ENCODE peak calls at places on chromosomes 5 and 9, in ten cellular contexts. One of them, this sample, is unnamed.
A peak's percentile ranks its signal among the peaks of the same experiment; 100 is the strongest.

GRCh38 chr5:159155960-159156359 is 53.4 kb downstream of the RNF145 start:
- DNase-seq in ascending aorta: no peak
- DNase-seq in tibial artery: no peak
- DNase-seq in foreskin fibroblast: no peak
- DNase-seq in GM13976: no peak
- DNase-seq in adrenal gland: no peak
- DNase-seq in AG04450: no peak
- DNase-seq in astrocyte of the spinal cord: no peak
- DNase-seq in neural progenitor cell: no peak
- DNase-seq in tibial nerve: no peak
- DNase-seq in this sample: no peak

GRCh38 chr5:15993934-15994333 is 185.7 kb downstream of the MARCHF11 start:
- DNase-seq in tibial artery: no peak
- DNase-seq in adrenal gland: no peak
- DNase-seq in foreskin fibroblast: no peak
- DNase-seq in ascending aorta: no peak
- DNase-seq in astrocyte of the spinal cord: peak; percentile 2
- DNase-seq in AG04450: no peak
- DNase-seq in tibial nerve: no peak
- DNase-seq in GM13976: no peak
- DNase-seq in neural progenitor cell: no peak
- DNase-seq in this sample: no peak

GRCh38 chr9:1018121-1018520 is 32.0 kb upstream of the DMRT2 start:
- DNase-seq in foreskin fibroblast: no peak
- DNase-seq in adrenal gland: no peak
- DNase-seq in AG04450: no peak
- DNase-seq in astrocyte of the spinal cord: no peak
- DNase-seq in tibial artery: no peak
- DNase-seq in ascending aorta: no peak
- DNase-seq in tibial nerve: no peak
- DNase-seq in neural progenitor cell: no peak
- DNase-seq in GM13976: no peak
- DNase-seq in this sample: no peak

GRCh38 chr5:149166128-149166527 is 24.8 kb downstream of the ABLIM3 start:
- DNase-seq in GM13976: no peak
- DNase-seq in adrenal gland: no peak
- DNase-seq in astrocyte of the spinal cord: no peak
- DNase-seq in ascending aorta: no peak
- DNase-seq in tibial artery: no peak
- DNase-seq in AG04450: no peak
- DNase-seq in tibial nerve: no peak
- DNase-seq in foreskin fibroblast: peak; percentile 83
- DNase-seq in neural progenitor cell: no peak
- DNase-seq in this sample: no peak

GRCh38 chr5:58933891-58934628 is 351.2 kb downstream of the RAB3C start:
- DNase-seq in neural progenitor cell: no peak
- DNase-seq in tibial nerve: no peak
- DNase-seq in astrocyte of the spinal cord: no peak
- DNase-seq in tibial artery: no peak
- DNase-seq in foreskin fibroblast: no peak
- DNase-seq in GM13976: no peak
- DNase-seq in adrenal gland: no peak
- DNase-seq in ascending aorta: no peak
- DNase-seq in AG04450: no peak
- DNase-seq in this sample: no peak

GRCh38 chr9:128072144-128073021 is 4.4 kb downstream of the SLC25A25 start:
- DNase-seq in tibial nerve: peak; percentile 85
- DNase-seq in neural progenitor cell: no peak
- DNase-seq in AG04450: no peak
- DNase-seq in ascending aorta: peak; percentile 96
- DNase-seq in astrocyte of the spinal cord: peak; percentile 84
- DNase-seq in foreskin fibroblast: peak; percentile 86
- DNase-seq in adrenal gland: peak; percentile 89
- DNase-seq in GM13976: peak; percentile 61
- DNase-seq in tibial artery: peak; percentile 94
- DNase-seq in this sample: peak; percentile 62

GRCh38 chr9:99059074-99059894 is 45.6 kb upstream of the TGFBR1 start:
- DNase-seq in foreskin fibroblast: no peak
- DNase-seq in adrenal gland: peak; percentile 64
- DNase-seq in neural progenitor cell: no peak
- DNase-seq in tibial artery: no peak
- DNase-seq in ascending aorta: no peak
- DNase-seq in astrocyte of the spinal cord: no peak
- DNase-seq in tibial nerve: no peak
- DNase-seq in AG04450: no peak
- DNase-seq in GM13976: peak; percentile 64
- DNase-seq in this sample: peak; percentile 48

GRCh38 chr5:134554319-134555222 is 29.1 kb downstream of the JADE2 start:
- DNase-seq in AG04450: peak; percentile 48
- DNase-seq in foreskin fibroblast: peak; percentile 97
- DNase-seq in tibial nerve: peak; percentile 42
- DNase-seq in tibial artery: peak; percentile 83
- DNase-seq in GM13976: peak; percentile 79
- DNase-seq in adrenal gland: peak; percentile 98
- DNase-seq in astrocyte of the spinal cord: peak; percentile 64
- DNase-seq in ascending aorta: peak; percentile 82
- DNase-seq in neural progenitor cell: no peak
- DNase-seq in this sample: peak; percentile 71

GRCh38 chr5:20556364-20556763 is 568.4 kb upstream of the CDH18 start:
- DNase-seq in GM13976: no peak
- DNase-seq in AG04450: no peak
- DNase-seq in tibial artery: no peak
- DNase-seq in ascending aorta: no peak
- DNase-seq in neural progenitor cell: no peak
- DNase-seq in tibial nerve: no peak
- DNase-seq in adrenal gland: no peak
- DNase-seq in foreskin fibroblast: no peak
- DNase-seq in astrocyte of the spinal cord: peak; percentile 54
- DNase-seq in this sample: no peak

GRCh38 chr9:86241216-86241615 is 18.2 kb downstream of the C9orf153 start:
- DNase-seq in foreskin fibroblast: no peak
- DNase-seq in neural progenitor cell: no peak
- DNase-seq in adrenal gland: no peak
- DNase-seq in astrocyte of the spinal cord: no peak
- DNase-seq in tibial nerve: no peak
- DNase-seq in GM13976: no peak
- DNase-seq in AG04450: no peak
- DNase-seq in ascending aorta: no peak
- DNase-seq in tibial artery: no peak
- DNase-seq in this sample: no peak

GRCh38 chr9:113895526-113895925 is 19.4 kb downstream of the ZNF618 start:
- DNase-seq in foreskin fibroblast: no peak
- DNase-seq in tibial nerve: no peak
- DNase-seq in neural progenitor cell: no peak
- DNase-seq in GM13976: no peak
- DNase-seq in tibial artery: no peak
- DNase-seq in ascending aorta: no peak
- DNase-seq in AG04450: no peak
- DNase-seq in astrocyte of the spinal cord: no peak
- DNase-seq in adrenal gland: no peak
- DNase-seq in this sample: no peak

GRCh38 chr9:33166263-33167083 is 663 bp downstream of the B4GALT1 start:
- DNase-seq in GM13976: no peak
- DNase-seq in astrocyte of the spinal cord: no peak
- DNase-seq in tibial nerve: no peak
- DNase-seq in neural progenitor cell: peak; percentile 21
- DNase-seq in ascending aorta: peak; percentile 74
- DNase-seq in AG04450: no peak
- DNase-seq in tibial artery: peak; percentile 84
- DNase-seq in adrenal gland: peak; percentile 49
- DNase-seq in foreskin fibroblast: no peak
- DNase-seq in this sample: no peak

GRCh38 chr9:70761139-70761538 is 346.7 kb upstream of the KLF9 start:
- DNase-seq in GM13976: no peak
- DNase-seq in AG04450: no peak
- DNase-seq in ascending aorta: no peak
- DNase-seq in foreskin fibroblast: no peak
- DNase-seq in astrocyte of the spinal cord: no peak
- DNase-seq in tibial nerve: no peak
- DNase-seq in adrenal gland: no peak
- DNase-seq in tibial artery: no peak
- DNase-seq in neural progenitor cell: no peak
- DNase-seq in this sample: no peak

GRCh38 chr5:174625591-174626365 is 98.6 kb upstream of the MSX2 start:
- DNase-seq in tibial artery: no peak
- DNase-seq in ascending aorta: peak; percentile 34
- DNase-seq in tibial nerve: no peak
- DNase-seq in neural progenitor cell: peak; percentile 52
- DNase-seq in astrocyte of the spinal cord: no peak
- DNase-seq in foreskin fibroblast: no peak
- DNase-seq in AG04450: no peak
- DNase-seq in adrenal gland: no peak
- DNase-seq in GM13976: no peak
- DNase-seq in this sample: no peak

GRCh38 chr5:132475939-132476852 is 14.4 kb downstream of the IRF1 start:
- DNase-seq in ascending aorta: no peak
- DNase-seq in GM13976: no peak
- DNase-seq in astrocyte of the spinal cord: no peak
- DNase-seq in neural progenitor cell: no peak
- DNase-seq in adrenal gland: peak; percentile 66
- DNase-seq in tibial artery: peak; percentile 53
- DNase-seq in AG04450: no peak
- DNase-seq in tibial nerve: no peak
- DNase-seq in foreskin fibroblast: no peak
- DNase-seq in this sample: no peak

GRCh38 chr9:121703014-121703734 is 51.7 kb downstream of the DAB2IP start:
- DNase-seq in ascending aorta: no peak
- DNase-seq in neural progenitor cell: no peak
- DNase-seq in tibial artery: no peak
- DNase-seq in adrenal gland: no peak
- DNase-seq in foreskin fibroblast: no peak
- DNase-seq in astrocyte of the spinal cord: no peak
- DNase-seq in GM13976: no peak
- DNase-seq in AG04450: no peak
- DNase-seq in tibial nerve: no peak
- DNase-seq in this sample: no peak
- TF ChIP-seq CTCF in ascending aorta: no peak
- TF ChIP-seq CTCF in neural progenitor cell: peak; percentile 28
- TF ChIP-seq CTCF in tibial artery: no peak
- TF ChIP-seq CTCF in adrenal gland: no peak
- TF ChIP-seq CTCF in foreskin fibroblast: no peak
- TF ChIP-seq CTCF in astrocyte of the spinal cord: peak; percentile 26
- TF ChIP-seq CTCF in GM13976: no peak
- TF ChIP-seq CTCF in AG04450: peak; percentile 9
- TF ChIP-seq CTCF in tibial nerve: no peak
- TF ChIP-seq CTCF in this sample: no peak

GRCh38 chr5:51373880-51374523 is 9.2 kb upstream of the ISL1 start:
- DNase-seq in astrocyte of the spinal cord: no peak
- DNase-seq in AG04450: no peak
- DNase-seq in ascending aorta: no peak
- DNase-seq in adrenal gland: no peak
- DNase-seq in foreskin fibroblast: no peak
- DNase-seq in tibial artery: no peak
- DNase-seq in GM13976: no peak
- DNase-seq in tibial nerve: no peak
- DNase-seq in neural progenitor cell: no peak
- DNase-seq in this sample: no peak
- TF ChIP-seq CTCF in astrocyte of the spinal cord: no peak
- TF ChIP-seq CTCF in AG04450: no peak
- TF ChIP-seq CTCF in ascending aorta: no peak
- TF ChIP-seq CTCF in adrenal gland: no peak
- TF ChIP-seq CTCF in foreskin fibroblast: no peak
- TF ChIP-seq CTCF in tibial artery: no peak
- TF ChIP-seq CTCF in GM13976: no peak
- TF ChIP-seq CTCF in tibial nerve: no peak
- TF ChIP-seq CTCF in neural progenitor cell: peak; percentile 22
- TF ChIP-seq CTCF in this sample: no peak

DNA sequence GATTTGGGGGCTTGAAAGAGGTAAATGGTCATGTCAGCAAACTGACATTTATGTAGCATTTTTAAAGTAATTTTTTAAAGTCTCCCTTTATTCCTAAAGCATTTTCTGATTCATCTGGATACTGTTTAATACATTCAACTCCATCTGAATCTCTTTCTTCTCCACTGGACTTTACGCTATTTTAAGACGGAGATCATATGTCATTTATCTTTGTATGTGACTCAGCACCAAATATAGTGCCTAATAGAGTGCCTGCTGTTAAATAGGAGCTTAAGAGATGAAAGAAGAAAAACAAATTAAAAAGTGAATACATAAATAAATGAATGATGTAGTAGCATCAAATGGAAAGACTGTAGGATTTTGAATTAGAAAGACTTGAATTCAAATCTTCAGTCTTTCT is 548.8 kb upstream of the SMC2 start:
- DNase-seq in neural progenitor cell: no peak
- DNase-seq in adrenal gland: no peak
- DNase-seq in GM13976: no peak
- DNase-seq in foreskin fibroblast: no peak
- DNase-seq in astrocyte of the spinal cord: no peak
- DNase-seq in ascending aorta: no peak
- DNase-seq in AG04450: no peak
- DNase-seq in tibial artery: no peak
- DNase-seq in tibial nerve: no peak
- DNase-seq in this sample: no peak
- TF ChIP-seq CTCF in neural progenitor cell: no peak
- TF ChIP-seq CTCF in adrenal gland: no peak
- TF ChIP-seq CTCF in GM13976: no peak
- TF ChIP-seq CTCF in foreskin fibroblast: no peak
- TF ChIP-seq CTCF in astrocyte of the spinal cord: no peak
- TF ChIP-seq CTCF in ascending aorta: no peak
- TF ChIP-seq CTCF in AG04450: no peak
- TF ChIP-seq CTCF in tibial artery: no peak
- TF ChIP-seq CTCF in tibial nerve: no peak
- TF ChIP-seq CTCF in this sample: no peak

GRCh38 chr5:77280036-77280435 is 69.6 kb downstream of the PDE8B start:
- DNase-seq in neural progenitor cell: no peak
- DNase-seq in tibial nerve: no peak
- DNase-seq in foreskin fibroblast: no peak
- DNase-seq in AG04450: no peak
- DNase-seq in ascending aorta: no peak
- DNase-seq in astrocyte of the spinal cord: no peak
- DNase-seq in tibial artery: no peak
- DNase-seq in adrenal gland: no peak
- DNase-seq in GM13976: no peak
- DNase-seq in this sample: no peak

GRCh38 chr5:77285442-77285841 is 75.0 kb downstream of the PDE8B start:
- DNase-seq in ascending aorta: no peak
- DNase-seq in foreskin fibroblast: no peak
- DNase-seq in astrocyte of the spinal cord: no peak
- DNase-seq in neural progenitor cell: no peak
- DNase-seq in adrenal gland: no peak
- DNase-seq in AG04450: no peak
- DNase-seq in GM13976: no peak
- DNase-seq in tibial artery: no peak
- DNase-seq in tibial nerve: no peak
- DNase-seq in this sample: no peak

GRCh38 chr5:77277764-77278163 is 67.3 kb downstream of the PDE8B start:
- DNase-seq in adrenal gland: no peak
- DNase-seq in tibial nerve: no peak
- DNase-seq in astrocyte of the spinal cord: no peak
- DNase-seq in GM13976: no peak
- DNase-seq in ascending aorta: no peak
- DNase-seq in neural progenitor cell: no peak
- DNase-seq in foreskin fibroblast: no peak
- DNase-seq in AG04450: no peak
- DNase-seq in tibial artery: no peak
- DNase-seq in this sample: no peak

GRCh38 chr5:77281969-77282336 is 71.5 kb downstream of the PDE8B start:
- DNase-seq in tibial artery: no peak
- DNase-seq in AG04450: no peak
- DNase-seq in ascending aorta: no peak
- DNase-seq in astrocyte of the spinal cord: no peak
- DNase-seq in adrenal gland: no peak
- DNase-seq in tibial nerve: no peak
- DNase-seq in foreskin fibroblast: no peak
- DNase-seq in neural progenitor cell: no peak
- DNase-seq in GM13976: no peak
- DNase-seq in this sample: no peak

GRCh38 chr5:77282337-77283027 is 72.0 kb downstream of the PDE8B start:
- DNase-seq in tibial nerve: no peak
- DNase-seq in adrenal gland: no peak
- DNase-seq in AG04450: peak; percentile 69
- DNase-seq in GM13976: no peak
- DNase-seq in neural progenitor cell: peak; percentile 20
- DNase-seq in tibial artery: no peak
- DNase-seq in foreskin fibroblast: peak; percentile 91
- DNase-seq in astrocyte of the spinal cord: peak; percentile 29
- DNase-seq in ascending aorta: peak; percentile 74
- DNase-seq in this sample: no peak
- TF ChIP-seq CTCF in tibial nerve: no peak
- TF ChIP-seq CTCF in adrenal gland: no peak
- TF ChIP-seq CTCF in AG04450: peak; percentile 75
- TF ChIP-seq CTCF in GM13976: no peak
- TF ChIP-seq CTCF in neural progenitor cell: no peak
- TF ChIP-seq CTCF in tibial artery: no peak
- TF ChIP-seq CTCF in foreskin fibroblast: peak; percentile 68
- TF ChIP-seq CTCF in astrocyte of the spinal cord: peak; percentile 24
- TF ChIP-seq CTCF in ascending aorta: peak; percentile 24
- TF ChIP-seq CTCF in this sample: no peak

This sample was measured in GM13977.